ENCODE peak calls at places on chromosomes 2 and 18, in six cellular contexts. F, C, N, D, W and X are unnamed samples.

GRCh38 chr2:55112229-55113016 is 62.2 kb upstream of the RTN4 start:
- DNase-seq in D (no peak), W (peak), C (no peak), F (no peak), N (peak), X (no peak)

GRCh38 chr2:219386532-219387280 is 1.0 kb downstream of the DNPEP start:
- DNase-seq in C (no peak), N (no peak), D (peak), F (no peak), W (no peak), X (peak)

GRCh38 chr18:49041677-49042570 is 91.2 kb upstream of the SMAD7 start:
- DNase-seq in D (peak), N (peak), F (no peak), W (peak), C (no peak), X (peak)

GRCh38 chr18:48994926-48995835 is 44.4 kb upstream of the SMAD7 start:
- DNase-seq in C (no peak), D (no peak), W (no peak), F (no peak), N (no peak), X (no peak)

GRCh38 chr2:219123356-219124143 is 37.1 kb downstream of the NHEJ1 start:
- DNase-seq in F (no peak), N (no peak), C (no peak), D (no peak), W (no peak), X (no peak)

GRCh38 chr2:238136820-238137537 is 1.5 kb upstream of the KLHL30 start:
- DNase-seq in W (peak), D (no peak), C (no peak), N (peak), F (no peak), X (no peak)

GRCh38 chr2:55518846-55519167 is 711 bp upstream of the CFAP36 start:
- DNase-seq in D (no peak), C (no peak), F (peak), N (peak), W (no peak), X (no peak)

GRCh38 chr2:145350011-145350410 is 830.1 kb upstream of the ZEB2 start:
- DNase-seq in N (no peak), F (no peak), D (no peak), W (peak), C (peak), X (no peak)

GRCh38 chr2:10551496-10551895 is 103.4 kb upstream of the ODC1 start:
- DNase-seq in F (no peak), W (no peak), D (no peak), N (no peak), C (no peak), X (no peak)

GRCh38 chr2:157336137-157336721 is 10.6 kb upstream of the ERMN start:
- DNase-seq in C (no peak), D (no peak), N (peak), W (peak), F (peak), X (peak)

GRCh38 chr2:15141211-15141610 is 419.9 kb downstream of the NBAS start:
- DNase-seq in W (no peak), C (no peak), F (no peak), N (no peak), D (no peak), X (no peak)

GRCh38 chr18:23703057-23703986 is 14.1 kb downstream of the LAMA3 start:
- DNase-seq in D (no peak), N (peak), F (peak), W (peak), C (no peak), X (no peak)

GRCh38 chr18:62033207-62033606 is 140.4 kb upstream of the RNF152 start:
- DNase-seq in N (no peak), C (no peak), W (no peak), D (no peak), F (no peak), X (no peak)

GRCh38 chr2:31931916-31932315 is 78.9 kb downstream of the MEMO1 start:
- DNase-seq in C (no peak), F (no peak), D (no peak), N (no peak), W (no peak), X (no peak)

GRCh38 chr2:112305132-112305531 is 29.7 kb downstream of the ZC3H6 start:
- DNase-seq in D (no peak), W (no peak), N (no peak), F (no peak), C (no peak), X (no peak)

GRCh38 chr2:70954886-70955285 is 19.2 kb downstream of the ATP6V1B1 start:
- DNase-seq in F (no peak), N (no peak), D (no peak), C (no peak), W (no peak), X (no peak)

GRCh38 chr2:173448938-173449471 is 94.3 kb downstream of the CDCA7 start:
- DNase-seq in C (peak), W (peak), D (peak), F (peak), N (peak), X (peak)

GRCh38 chr18:37507239-37507638 is 58.4 kb downstream of the CELF4 start:
- DNase-seq in N (no peak), D (no peak), W (no peak), F (no peak), C (no peak), X (no peak)

GRCh38 chr2:1422131-1422530 is 8.9 kb downstream of the TPO start:
- DNase-seq in C (no peak), N (no peak), F (no peak), W (no peak), D (no peak), X (no peak)

GRCh38 chr2:8535821-8536685 is 145.8 kb upstream of the ID2 start:
- DNase-seq in D (peak), C (no peak), N (no peak), F (no peak), W (peak), X (no peak)

GRCh38 chr2:42794271-42795046 is 2.1 kb upstream of the HAAO start:
- DNase-seq in W (no peak), D (no peak), N (peak), C (no peak), F (no peak), X (no peak)